ENCODE peak calls at places on chromosomes 5 and 9, in eight cellular contexts. W is GM23248; R is Caco-2; L is RPMI7951; M is thyroid gland; I is AG08395; Q is stimulated activated CD8-positive, alpha-beta memory T cell treated with anti-CD3 and anti-CD28 coated beads, Interleukin-4, amount 100 ng/mL, for 4 hours; Z is skeletal muscle cell. N is an unnamed sample.

GRCh38 chr5:103098993-103099392 is 20.9 kb downstream of the GIN1 start:
- DNase-seq in W (peak), R (no peak), L (no peak), M (no peak), I (no peak), Q (no peak), Z (no peak), N (no peak)

GRCh38 chr5:113900831-113901230 is 387.3 kb downstream of the YTHDC2 start:
- DNase-seq in W (no peak), R (no peak), L (no peak), M (no peak), I (no peak), Q (no peak), Z (no peak), N (no peak)

GRCh38 chr5:69415584-69415958 is 655 bp downstream of the MARVELD2 start:
- DNase-seq in W (no peak), R (peak), L (no peak), M (peak), I (no peak), Q (no peak), Z (no peak), N (no peak)

GRCh38 chr9:37692622-37693221 is 42.0 kb downstream of the FRMPD1 start:
- DNase-seq in W (no peak), R (no peak), L (no peak), M (no peak), I (no peak), Q (no peak), Z (no peak), N (no peak)

GRCh38 chr5:14960120-14960462 is 88.5 kb upstream of the ANKH start:
- DNase-seq in W (no peak), R (no peak), L (no peak), M (no peak), I (no peak), Q (no peak), Z (no peak), N (no peak)

GRCh38 chr5:171313481-171314206 is 4.6 kb downstream of the TLX3 start:
- DNase-seq in W (no peak), R (no peak), L (no peak), M (no peak), I (no peak), Q (no peak), Z (no peak), N (no peak)

GRCh38 chr9:123322771-123323481 is 33.1 kb upstream of the CRB2 start:
- DNase-seq in W (no peak), R (no peak), L (no peak), M (peak), I (no peak), Q (no peak), Z (no peak), N (no peak)

GRCh38 chr9:75918154-75918553 is 27.7 kb downstream of the PCSK5 start:
- DNase-seq in W (no peak), R (no peak), L (no peak), M (no peak), I (no peak), Q (no peak), Z (no peak), N (no peak)

GRCh38 chr5:98296426-98296825 is 477.0 kb upstream of the RGMB start:
- DNase-seq in W (peak), R (no peak), L (peak), M (no peak), I (peak), Q (no peak), Z (no peak), N (no peak)

GRCh38 chr9:131666779-131667178 is 73.1 kb downstream of the RAPGEF1 start:
- DNase-seq in W (no peak), R (no peak), L (no peak), M (no peak), I (no peak), Q (no peak), Z (no peak), N (no peak)

GRCh38 chr9:96126321-96126881 is 175.6 kb downstream of the HSD17B3 start:
- DNase-seq in W (no peak), R (no peak), L (no peak), M (no peak), I (no peak), Q (no peak), Z (no peak), N (peak)

N was measured in type B pancreatic cell.